ENCODE peak calls at places on chromosomes 6 and 20, in six cellular contexts. O is activated CD4-positive, alpha-beta T cell treated with anti-CD3 and anti-CD28 coated beads for 48 hours; R is NCI-H1436; P is GM20000; S is DND-41; T is hypothalamus. C is an unnamed sample.

GRCh38 chr6:124927806-124928205 is 34.4 kb upstream of the RNF217 start:
- DNase-seq in O (no peak), R (no peak), P (no peak), S (no peak), T (no peak), C (no peak)

GRCh38 chr6:34990971-34991560 is 102.0 kb downstream of the ANKS1A start:
- DNase-seq in O (no peak), R (no peak), P (no peak), S (no peak), T (no peak), C (no peak)

GRCh38 chr6:168120390-168121307 is 41.6 kb upstream of the FRMD1 start:
- DNase-seq in O (peak; percentile 59), R (no peak), P (no peak), S (no peak), T (no peak), C (no peak)

GRCh38 chr6:38264605-38265004 is 375.1 kb downstream of the BTBD9 start:
- DNase-seq in O (no peak), R (no peak), P (peak; percentile 11), S (no peak), T (no peak), C (no peak)

GRCh38 chr6:37059344-37060194 is 54.1 kb downstream of the FGD2 start:
- DNase-seq in O (no peak), R (no peak), P (no peak), S (no peak), T (no peak), C (no peak)

GRCh38 chr20:32611286-32611685 is 26.2 kb upstream of the NOL4L start:
- DNase-seq in O (no peak), R (no peak), P (no peak), S (no peak), T (no peak), C (no peak)

GRCh38 chr6:42704251-42704936 is 18.0 kb downstream of the PRPH2 start:
- DNase-seq in O (no peak), R (no peak), P (no peak), S (no peak), T (no peak), C (no peak)

GRCh38 chr6:134642217-134642616 is 307.7 kb downstream of the ALDH8A1 start:
- DNase-seq in O (no peak), R (no peak), P (no peak), S (no peak), T (no peak), C (no peak)

GRCh38 chr20:19317240-19318069 is 105.0 kb downstream of the SLC24A3 start:
- DNase-seq in O (no peak), R (no peak), P (peak; percentile 25), S (no peak), T (no peak), C (no peak)